ENCODE peak calls at places on chromosomes 1 and 21, in eight cellular contexts. Q is HFF-Myc, I is occipital lobe, U is dorsolateral prefrontal cortex, P is pancreas, M is NCI-H1436, Z is NCI-H524, E is GM12865. O is an unnamed sample.

GRCh38 chr1:210446479-210446878 is 117.8 kb downstream of the HHAT start:
- DNase-seq in E (peak; percentile 57), P (no peak), Z (peak; percentile 63), U (no peak), M (no peak), Q (peak; percentile 24), I (no peak), O (no peak)

GRCh38 chr1:113868387-113869083 is 3.0 kb downstream of the PTPN22 start:
- DNase-seq in E (no peak), U (no peak), M (no peak), Z (peak; percentile 2), Q (no peak), I (no peak), P (no peak), O (no peak)

GRCh38 chr1:11985851-11986250 is 5.6 kb downstream of the MFN2 start:
- DNase-seq in U (no peak), I (no peak), M (no peak), Z (no peak), P (no peak), Q (peak; percentile 63), E (no peak), O (no peak)

GRCh38 chr1:115257596-115257995 is 80.5 kb downstream of the NGF start:
- DNase-seq in U (no peak), P (no peak), I (no peak), E (no peak), M (no peak), Q (no peak), Z (no peak), O (no peak)

GRCh38 chr1:96763514-96763913 is 41.9 kb downstream of the PTBP2 start:
- DNase-seq in I (no peak), M (no peak), E (no peak), P (no peak), Q (no peak), U (no peak), Z (no peak), O (no peak)

GRCh38 chr1:14570514-14570913 is 28.0 kb upstream of the KAZN start:
- DNase-seq in E (no peak), Q (no peak), U (no peak), M (no peak), Z (no peak), P (no peak), I (no peak), O (peak; percentile 9)

GRCh38 chr1:196214866-196215265 is 393.4 kb downstream of the KCNT2 start:
- DNase-seq in Z (no peak), E (no peak), Q (no peak), P (no peak), M (no peak), I (no peak), U (no peak), O (no peak)

GRCh38 chr21:46148106-46148505 is 7.3 kb downstream of the FTCD start:
- DNase-seq in E (no peak), I (no peak), Q (no peak), P (no peak), Z (no peak), M (no peak), U (no peak), O (no peak)

GRCh38 chr1:236685917-236686814 is at the start of gene ACTN2:
- DNase-seq in M (no peak), I (peak; percentile 25), Q (no peak), Z (peak; percentile 52), U (peak; percentile 20), P (peak; percentile 72), E (no peak), O (peak; percentile 4)

GRCh38 chr1:240528566-240528965 is 83.4 kb downstream of the GREM2 start:
- DNase-seq in I (no peak), P (no peak), Z (no peak), U (no peak), Q (no peak), E (no peak), M (no peak), O (no peak)

GRCh38 chr1:161038523-161039153 is at the start of gene TSTD1:
- DNase-seq in Q (no peak), E (peak; percentile 90), Z (peak; percentile 37), U (peak; percentile 55), I (peak; percentile 42), M (peak; percentile 67), P (peak; percentile 83), O (peak; percentile 75)

GRCh38 chr1:207393610-207394009 is 60.5 kb upstream of the CR2 start:
- DNase-seq in Z (peak; percentile 35), M (no peak), P (peak; percentile 23), U (no peak), Q (peak; percentile 98), I (no peak), E (no peak), O (no peak)

GRCh38 chr1:35726814-35727433 is 8.2 kb upstream of the C1orf216 start:
- DNase-seq in U (peak; percentile 61), Z (peak; percentile 60), Q (no peak), I (peak; percentile 37), M (peak; percentile 28), E (peak; percentile 56), P (peak; percentile 61), O (peak; percentile 59)

GRCh38 chr1:160205974-160206369 is 788 bp downstream of the PEA15 start:
- DNase-seq in M (no peak), Z (no peak), E (peak; percentile 64), U (peak; percentile 52), P (peak; percentile 35), I (peak; percentile 60), Q (peak; percentile 32), O (no peak)

GRCh38 chr1:151293093-151293492 is 11.0 kb downstream of the ZNF687 start:
- DNase-seq in Q (no peak), E (no peak), Z (no peak), I (no peak), P (no peak), U (no peak), M (no peak), O (no peak)

GRCh38 chr1:234486858-234487830 is 8.2 kb upstream of the TARBP1 start:
- DNase-seq in U (peak; percentile 62), I (peak; percentile 47), E (peak; percentile 44), P (no peak), Z (peak; percentile 44), Q (peak; percentile 68), M (peak; percentile 32), O (no peak)

GRCh38 chr1:150321826-150322166 is 463 bp downstream of the PRPF3 start:
- DNase-seq in E (no peak), M (no peak), I (no peak), U (no peak), Z (no peak), P (no peak), Q (no peak), O (no peak)

O was measured in NCI-H526 treated with DMSO at 0.1 percent for 48 hours.